ENCODE peak calls at places on chromosomes 2 and 18, in five cellular contexts. Z is spleen, E is transverse colon, B is HepG2, Y is prostate gland. V is an unnamed sample.

GRCh38 chr2:143529118-143529720 is 400.0 kb downstream of the ARHGAP15 start:
- DNase-seq in Z (no peak), E (no peak), B (no peak), Y (no peak), V (no peak)

GRCh38 chr18:657998-658946 is 819 bp downstream of the TYMS start:
- DNase-seq in Z (peak; percentile 86), E (peak; percentile 91), B (peak; percentile 92), Y (peak; percentile 82), V (peak; percentile 93)

GRCh38 chr2:127576433-127577207 is 41.1 kb downstream of the MYO7B start:
- DNase-seq in Z (peak; percentile 70), E (no peak), B (no peak), Y (peak; percentile 83), V (no peak)

GRCh38 chr2:60867848-60868247 is 13.5 kb upstream of the REL start:
- DNase-seq in Z (no peak), E (no peak), B (no peak), Y (no peak), V (no peak)

GRCh38 chr2:154698238-154698788 is at the start of gene KCNJ3:
- DNase-seq in Z (no peak), E (no peak), B (no peak), Y (no peak), V (no peak)

GRCh38 chr2:215290980-215291599 is 20.8 kb upstream of the ATIC start:
- DNase-seq in Z (no peak), E (no peak), B (no peak), Y (no peak), V (no peak)

GRCh38 chr2:208783184-208783583 is 376.6 kb downstream of the PTH2R start:
- DNase-seq in Z (no peak), E (peak; percentile 8), B (peak; percentile 7), Y (no peak), V (no peak)

GRCh38 chr2:42802150-42802549 is 9.8 kb upstream of the HAAO start:
- DNase-seq in Z (no peak), E (no peak), B (no peak), Y (no peak), V (no peak)

GRCh38 chr2:166351319-166351718 is 24.4 kb downstream of the SCN9A start:
- DNase-seq in Z (no peak), E (no peak), B (no peak), Y (no peak), V (no peak)

GRCh38 chr18:23036611-23037259 is 98.5 kb upstream of the CABLES1 start:
- DNase-seq in Z (no peak), E (no peak), B (no peak), Y (no peak), V (no peak)

GRCh38 chr2:6800553-6800952 is 65.2 kb downstream of the CMPK2 start:
- DNase-seq in Z (no peak), E (no peak), B (peak; percentile 21), Y (no peak), V (no peak)

GRCh38 chr2:238030422-238031155 is 30.2 kb upstream of the SCLY start:
- DNase-seq in Z (no peak), E (no peak), B (no peak), Y (peak; percentile 70), V (no peak)

GRCh38 chr2:238029853-238030252 is 30.9 kb upstream of the SCLY start:
- DNase-seq in Z (no peak), E (no peak), B (peak; percentile 42), Y (no peak), V (no peak)

GRCh38 chr2:238026953-238027505 is 33.8 kb upstream of the SCLY start:
- DNase-seq in Z (no peak), E (no peak), B (no peak), Y (no peak), V (no peak)

GRCh38 chr2:238025741-238026360 is 35.0 kb upstream of the SCLY start:
- DNase-seq in Z (no peak), E (no peak), B (no peak), Y (no peak), V (no peak)

DNA sequence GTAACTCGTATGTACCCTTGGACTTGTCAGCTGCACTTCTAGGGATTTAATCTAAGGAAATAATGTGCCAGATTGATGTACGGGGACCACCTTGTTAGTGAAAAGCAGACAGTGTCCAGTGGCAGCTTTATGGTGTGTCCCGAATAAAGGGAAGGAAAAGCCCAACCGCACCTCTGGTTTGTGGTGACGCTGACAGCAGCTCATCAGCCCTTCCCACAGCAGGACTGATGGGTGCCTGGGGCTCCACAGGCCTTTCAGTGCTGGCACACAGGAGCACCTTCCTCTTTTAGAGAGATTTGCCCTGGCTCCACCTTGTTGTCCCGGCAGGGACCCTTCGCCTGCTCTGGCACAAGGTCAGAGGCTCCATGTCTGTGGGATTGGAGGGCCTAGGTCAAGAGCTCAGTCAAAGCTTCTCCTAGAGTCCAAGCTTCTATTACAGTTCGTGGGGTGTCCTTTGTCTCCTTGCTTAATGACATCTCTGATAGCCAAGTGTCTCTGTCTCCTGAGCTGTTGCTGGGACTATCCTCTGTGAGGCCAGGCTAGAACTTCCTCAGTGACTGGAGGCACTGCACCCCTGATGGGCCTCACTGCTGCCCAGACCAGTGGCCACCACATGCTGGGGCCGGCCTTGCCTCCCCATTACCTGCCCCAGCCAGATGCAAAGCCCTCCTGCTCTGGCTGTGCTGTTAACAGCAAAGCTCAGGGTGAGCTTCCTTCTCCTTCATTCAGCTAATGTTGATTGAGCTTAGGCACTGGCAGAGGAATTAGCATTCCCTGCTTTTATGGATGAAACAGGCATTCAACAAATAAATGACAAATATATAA is 33.0 kb upstream of the SCLY start:
- DNase-seq in Z (no peak), E (no peak), B (no peak), Y (no peak), V (no peak)
- TF ChIP-seq POLR2AphosphoS5 in Z (peak; percentile 19), E (no peak), B (no peak), Y (no peak), V (no peak)

GRCh38 chr2:68740184-68740914 is 5.7 kb downstream of the ARHGAP25 start:
- DNase-seq in Z (no peak), E (no peak), B (no peak), Y (no peak), V (peak; percentile 12)

GRCh38 chr2:68737717-68738116 is 3.1 kb downstream of the ARHGAP25 start:
- DNase-seq in Z (no peak), E (peak; percentile 49), B (no peak), Y (no peak), V (no peak)

GRCh38 chr2:68741805-68742306 is 7.2 kb downstream of the ARHGAP25 start:
- DNase-seq in Z (no peak), E (no peak), B (no peak), Y (no peak), V (no peak)

GRCh38 chr2:68741238-68741637 is 6.6 kb downstream of the ARHGAP25 start:
- DNase-seq in Z (no peak), E (no peak), B (no peak), Y (no peak), V (no peak)

DNA sequence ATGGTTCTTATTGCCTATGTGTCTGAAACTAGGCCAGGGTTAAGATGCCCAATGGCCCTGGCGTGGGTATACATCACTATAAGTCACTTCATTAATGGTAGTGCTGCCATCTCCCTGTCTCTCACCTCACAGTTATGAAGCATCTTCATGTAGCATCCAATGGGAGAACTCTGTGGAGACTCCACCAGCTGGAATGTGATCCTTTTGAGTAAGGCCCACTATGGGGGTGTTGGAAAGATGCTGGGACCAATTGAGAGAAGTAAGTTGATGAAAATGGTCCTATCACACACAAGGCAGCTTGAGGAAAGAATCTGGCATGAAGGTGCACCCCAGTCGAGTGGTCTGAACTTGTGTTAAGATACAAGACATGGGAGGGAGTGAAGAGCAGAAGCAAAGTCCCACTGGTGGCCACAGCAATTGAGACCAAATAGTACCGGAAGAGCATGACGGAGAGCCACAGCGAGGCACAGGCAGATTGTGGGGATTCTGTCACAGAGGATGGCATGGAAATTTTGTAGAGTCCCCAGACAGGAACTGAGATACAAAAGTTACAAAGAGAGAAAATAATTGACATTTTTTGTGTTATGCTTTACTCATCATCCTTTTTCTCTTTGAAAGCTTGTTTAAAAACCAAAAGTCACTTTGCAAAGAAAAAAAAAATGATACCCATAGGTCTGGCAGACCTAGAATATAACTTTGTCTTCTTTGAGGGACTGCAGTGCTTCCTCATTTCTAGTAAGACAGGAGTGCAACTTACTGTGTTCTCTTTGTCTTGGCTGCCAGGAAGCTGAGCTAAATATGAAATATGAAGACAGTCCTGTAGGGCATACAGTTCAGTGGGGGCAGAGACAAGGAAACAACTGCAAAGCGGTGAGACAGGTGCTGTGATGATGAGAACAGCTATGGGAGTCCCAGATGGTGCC is 4.9 kb downstream of the ARHGAP25 start:
- DNase-seq in Z (no peak), E (no peak), B (no peak), Y (no peak), V (no peak)
- H3K4me1 ChIP-seq in Z (peaks cover 93% of the 10 kb centered on the region), E (no peaks in the 10 kb centered on the region), B (no peaks in the 10 kb centered on the region), Y (no peaks in the 10 kb centered on the region), V (peaks cover 6% of the 10 kb centered on the region)

DNA sequence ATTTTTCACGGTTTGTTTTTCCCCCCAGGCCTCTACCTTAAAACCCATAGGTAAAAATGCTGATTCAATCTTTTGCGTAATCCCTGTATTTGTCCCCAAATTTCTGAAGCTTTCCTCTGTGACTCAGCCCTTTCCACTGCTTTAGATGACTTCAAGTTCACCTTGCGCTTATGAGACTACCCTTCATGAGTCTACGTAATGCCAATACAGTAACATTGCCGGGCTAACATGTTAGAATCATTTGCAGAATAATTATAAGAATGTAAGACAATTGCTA is 283.0 kb downstream of the TMX3 start:
- DNase-seq in Z (no peak), E (no peak), B (no peak), Y (no peak), V (no peak)
- TF ChIP-seq POLR2A in Z (no peak), E (no peak), B (no peak), Y (no peak), V (no peak)

GRCh38 chr2:64750817-64751285 is 97.1 kb upstream of the SERTAD2 start:
- DNase-seq in Z (peak; percentile 99), E (peak; percentile 99), B (peak; percentile 99), Y (peak; percentile 99), V (peak; percentile 100)
- TF ChIP-seq POLR2AphosphoS5 in Z (peak; percentile 98), E (peak; percentile 98), B (peak; percentile 86), Y (peak; percentile 89), V (peak; percentile 86)

GRCh38 chr2:176291768-176292393 is 22.6 kb downstream of the MTX2 start:
- DNase-seq in Z (no peak), E (no peak), B (peak; percentile 25), Y (no peak), V (no peak)
- H3K4me1 ChIP-seq in Z (peaks cover 22% of the 10 kb centered on the region), E (no peaks in the 10 kb centered on the region), B (peaks cover 29% of the 10 kb centered on the region), Y (no peaks in the 10 kb centered on the region), V (no peaks in the 10 kb centered on the region)

GRCh38 chr18:49651033-49651432 is 89.2 kb downstream of the LIPG start:
- DNase-seq in Z (peak; percentile 62), E (no peak), B (no peak), Y (no peak), V (no peak)
- TF ChIP-seq POLR2A in Z (no peak), E (no peak), B (no peak), Y (no peak), V (no peak)

GRCh38 chr2:8217366-8218125 is 464.3 kb upstream of the ID2 start:
- DNase-seq in Z (no peak), E (no peak), B (no peak), Y (no peak), V (no peak)
- TF ChIP-seq POLR2AphosphoS5 in Z (no peak), E (no peak), B (no peak), Y (no peak), V (no peak)

GRCh38 chr2:19359456-19359855 is 1.0 kb upstream of the OSR1 start:
- DNase-seq in Z (no peak), E (no peak), B (no peak), Y (no peak), V (no peak)
- H3K4me1 ChIP-seq in Z (peaks cover 71% of the 10 kb centered on the region), E (no peaks in the 10 kb centered on the region), B (peaks cover 33% of the 10 kb centered on the region), Y (no peaks in the 10 kb centered on the region), V (peaks cover 18% of the 10 kb centered on the region)